ENCODE peak calls at places on chromosome 7, in seven cellular contexts. One of them, this sample, is unnamed.
A peak's percentile ranks its signal among the peaks of the same experiment; 100 is the strongest.

GRCh38 chr7:69568266-69568665 is 30.0 kb upstream of the AUTS2 start:
- DNase-seq in OCI-LY7: no peak
- DNase-seq in neural progenitor cell: no peak
- DNase-seq in PC-3: no peak
- DNase-seq in lower lobe of right lung: no peak
- DNase-seq in astrocyte: peak; percentile 10
- DNase-seq in transverse colon: no peak
- DNase-seq in this sample: no peak

GRCh38 chr7:86975449-86975848 is 84.0 kb downstream of the ELAPOR2 start:
- DNase-seq in lower lobe of right lung: no peak
- DNase-seq in PC-3: no peak
- DNase-seq in transverse colon: no peak
- DNase-seq in neural progenitor cell: no peak
- DNase-seq in OCI-LY7: no peak
- DNase-seq in astrocyte: no peak
- DNase-seq in this sample: no peak

GRCh38 chr7:44284881-44285541 is 40.4 kb downstream of the CAMK2B start:
- DNase-seq in neural progenitor cell: no peak
- DNase-seq in transverse colon: peak; percentile 2
- DNase-seq in OCI-LY7: no peak
- DNase-seq in lower lobe of right lung: peak; percentile 32
- DNase-seq in PC-3: no peak
- DNase-seq in astrocyte: no peak
- DNase-seq in this sample: no peak

GRCh38 chr7:80632074-80632473 is 6.4 kb upstream of the CD36 start:
- DNase-seq in OCI-LY7: no peak
- DNase-seq in lower lobe of right lung: no peak
- DNase-seq in astrocyte: no peak
- DNase-seq in transverse colon: no peak
- DNase-seq in neural progenitor cell: no peak
- DNase-seq in PC-3: no peak
- DNase-seq in this sample: no peak

GRCh38 chr7:114949227-114949626 is 27.3 kb downstream of the MDFIC start:
- DNase-seq in neural progenitor cell: no peak
- DNase-seq in PC-3: no peak
- DNase-seq in OCI-LY7: no peak
- DNase-seq in transverse colon: no peak
- DNase-seq in lower lobe of right lung: no peak
- DNase-seq in astrocyte: peak; percentile 71
- DNase-seq in this sample: no peak

GRCh38 chr7:76393116-76394031 is 16.1 kb downstream of the SSC4D start:
- DNase-seq in astrocyte: peak; percentile 53
- DNase-seq in lower lobe of right lung: peak; percentile 97
- DNase-seq in PC-3: peak; percentile 93
- DNase-seq in OCI-LY7: peak; percentile 95
- DNase-seq in transverse colon: peak; percentile 97
- DNase-seq in neural progenitor cell: peak; percentile 87
- DNase-seq in this sample: peak; percentile 88

GRCh38 chr7:128041203-128041602 is 10.0 kb upstream of the LRRC4 start:
- DNase-seq in neural progenitor cell: no peak
- DNase-seq in astrocyte: peak; percentile 75
- DNase-seq in PC-3: peak; percentile 80
- DNase-seq in transverse colon: no peak
- DNase-seq in lower lobe of right lung: no peak
- DNase-seq in OCI-LY7: no peak
- DNase-seq in this sample: peak; percentile 77

GRCh38 chr7:16484453-16485158 is 19.1 kb upstream of the SOSTDC1 start:
- DNase-seq in PC-3: peak; percentile 94
- DNase-seq in OCI-LY7: no peak
- DNase-seq in transverse colon: no peak
- DNase-seq in astrocyte: peak; percentile 94
- DNase-seq in neural progenitor cell: peak; percentile 31
- DNase-seq in lower lobe of right lung: no peak
- DNase-seq in this sample: peak; percentile 56

DNA sequence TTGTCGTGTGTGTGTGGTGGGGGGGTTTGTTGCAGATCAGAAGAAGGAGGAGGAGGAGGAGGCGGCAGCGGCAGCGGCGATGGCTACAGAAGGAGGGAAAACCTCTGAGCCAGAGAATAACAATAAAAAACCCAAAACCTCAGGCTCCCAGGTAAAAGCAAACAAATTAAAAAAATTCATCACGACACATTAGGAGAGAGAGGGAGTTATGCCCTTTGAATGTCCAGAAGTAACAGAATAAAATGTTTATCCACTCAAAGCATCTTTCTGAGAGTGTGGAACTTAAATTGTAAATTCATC is 709 bp downstream of the SP4 start:
- DNase-seq in PC-3: no peak
- DNase-seq in astrocyte: no peak
- DNase-seq in neural progenitor cell: no peak
- DNase-seq in lower lobe of right lung: peak; percentile 51
- DNase-seq in transverse colon: no peak
- DNase-seq in OCI-LY7: no peak
- DNase-seq in this sample: no peak
- TF ChIP-seq CTCF in PC-3: no peak
- TF ChIP-seq CTCF in astrocyte: no peak
- TF ChIP-seq CTCF in neural progenitor cell: no peak
- TF ChIP-seq CTCF in lower lobe of right lung: no peak
- TF ChIP-seq CTCF in transverse colon: no peak
- TF ChIP-seq CTCF in OCI-LY7: no peak
- TF ChIP-seq CTCF in this sample: no peak

GRCh38 chr7:31333301-31333700 is 7.2 kb downstream of the NEUROD6 start:
- DNase-seq in lower lobe of right lung: no peak
- DNase-seq in PC-3: no peak
- DNase-seq in transverse colon: no peak
- DNase-seq in OCI-LY7: no peak
- DNase-seq in astrocyte: no peak
- DNase-seq in neural progenitor cell: no peak
- DNase-seq in this sample: no peak

GRCh38 chr7:31335889-31336201 is 4.7 kb downstream of the NEUROD6 start:
- DNase-seq in PC-3: no peak
- DNase-seq in lower lobe of right lung: no peak
- DNase-seq in transverse colon: no peak
- DNase-seq in OCI-LY7: no peak
- DNase-seq in neural progenitor cell: no peak
- DNase-seq in astrocyte: no peak
- DNase-seq in this sample: no peak

GRCh38 chr7:31340603-31341002 is at the start of gene NEUROD6:
- DNase-seq in transverse colon: no peak
- DNase-seq in OCI-LY7: no peak
- DNase-seq in neural progenitor cell: no peak
- DNase-seq in PC-3: no peak
- DNase-seq in astrocyte: no peak
- DNase-seq in lower lobe of right lung: no peak
- DNase-seq in this sample: no peak

GRCh38 chr7:31336202-31337035 is 4.1 kb downstream of the NEUROD6 start:
- DNase-seq in PC-3: no peak
- DNase-seq in astrocyte: no peak
- DNase-seq in neural progenitor cell: peak; percentile 45
- DNase-seq in OCI-LY7: no peak
- DNase-seq in lower lobe of right lung: no peak
- DNase-seq in transverse colon: no peak
- DNase-seq in this sample: no peak

GRCh38 chr7:31335161-31335888 is 5.2 kb downstream of the NEUROD6 start:
- DNase-seq in transverse colon: no peak
- DNase-seq in PC-3: no peak
- DNase-seq in astrocyte: no peak
- DNase-seq in neural progenitor cell: no peak
- DNase-seq in lower lobe of right lung: no peak
- DNase-seq in OCI-LY7: no peak
- DNase-seq in this sample: no peak
- H3K4me3 ChIP-seq in transverse colon: no peak overlapping the region
- H3K4me3 ChIP-seq in PC-3: no peak overlapping the region
- H3K4me3 ChIP-seq in astrocyte: no peak overlapping the region
- H3K4me3 ChIP-seq in neural progenitor cell: peak overlapping the region; percentile 48
- H3K4me3 ChIP-seq in lower lobe of right lung: no peak overlapping the region
- H3K4me3 ChIP-seq in OCI-LY7: no peak overlapping the region
- H3K4me3 ChIP-seq in this sample: no peak overlapping the region

DNA sequence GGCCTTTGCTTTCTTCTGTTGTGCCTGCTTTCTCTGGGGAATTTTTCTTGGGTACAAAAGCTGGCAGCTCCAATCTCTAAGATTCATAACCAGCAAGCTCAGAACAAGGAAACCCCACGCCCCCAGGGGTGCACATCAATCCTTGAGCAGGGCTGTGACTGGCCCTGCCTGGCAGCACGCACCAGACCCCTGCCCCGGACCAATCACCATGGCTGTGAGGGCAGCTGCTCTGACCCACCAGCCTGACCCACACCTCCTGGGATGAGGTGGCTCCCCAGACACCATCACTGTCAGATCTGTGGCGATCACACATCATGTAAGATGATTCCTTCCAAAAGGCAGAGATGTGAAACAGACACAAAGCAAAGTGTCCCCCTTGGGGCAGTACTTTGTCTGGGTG is 175.4 kb upstream of the SHH start:
- DNase-seq in astrocyte: no peak
- DNase-seq in OCI-LY7: no peak
- DNase-seq in transverse colon: no peak
- DNase-seq in PC-3: no peak
- DNase-seq in lower lobe of right lung: no peak
- DNase-seq in neural progenitor cell: no peak
- DNase-seq in this sample: no peak
- TF ChIP-seq CTCF in astrocyte: no peak
- TF ChIP-seq CTCF in OCI-LY7: no peak
- TF ChIP-seq CTCF in transverse colon: no peak
- TF ChIP-seq CTCF in PC-3: no peak
- TF ChIP-seq CTCF in lower lobe of right lung: no peak
- TF ChIP-seq CTCF in neural progenitor cell: no peak
- TF ChIP-seq CTCF in this sample: no peak

GRCh38 chr7:1856161-1856965 is 186.3 kb downstream of the ELFN1 start:
- DNase-seq in OCI-LY7: no peak
- DNase-seq in lower lobe of right lung: peak; percentile 43
- DNase-seq in transverse colon: no peak
- DNase-seq in neural progenitor cell: peak; percentile 2
- DNase-seq in astrocyte: no peak
- DNase-seq in PC-3: no peak
- DNase-seq in this sample: no peak
- H3K4me3 ChIP-seq in OCI-LY7: no peak overlapping the region
- H3K4me3 ChIP-seq in lower lobe of right lung: no peak overlapping the region
- H3K4me3 ChIP-seq in transverse colon: no peak overlapping the region
- H3K4me3 ChIP-seq in neural progenitor cell: no peak overlapping the region
- H3K4me3 ChIP-seq in astrocyte: no peak overlapping the region
- H3K4me3 ChIP-seq in PC-3: no peak overlapping the region
- H3K4me3 ChIP-seq in this sample: no peak overlapping the region

GRCh38 chr7:131068604-131069021 is 259.1 kb upstream of the MKLN1 start:
- DNase-seq in neural progenitor cell: peak; percentile 13
- DNase-seq in lower lobe of right lung: no peak
- DNase-seq in PC-3: peak; percentile 18
- DNase-seq in OCI-LY7: no peak
- DNase-seq in astrocyte: peak; percentile 25
- DNase-seq in transverse colon: no peak
- DNase-seq in this sample: peak; percentile 39
- TF ChIP-seq CTCF in neural progenitor cell: no peak
- TF ChIP-seq CTCF in lower lobe of right lung: peak; percentile 14
- TF ChIP-seq CTCF in PC-3: peak; percentile 21
- TF ChIP-seq CTCF in OCI-LY7: peak; percentile 45
- TF ChIP-seq CTCF in astrocyte: peak; percentile 40
- TF ChIP-seq CTCF in transverse colon: peak; percentile 21
- TF ChIP-seq CTCF in this sample: peak; percentile 41

GRCh38 chr7:22663319-22663718 is 63.7 kb upstream of the IL6 start:
- DNase-seq in lower lobe of right lung: no peak
- DNase-seq in OCI-LY7: no peak
- DNase-seq in astrocyte: peak; percentile 62
- DNase-seq in PC-3: peak; percentile 10
- DNase-seq in transverse colon: no peak
- DNase-seq in neural progenitor cell: no peak
- DNase-seq in this sample: peak; percentile 84
- H3K4me3 ChIP-seq in lower lobe of right lung: no peak overlapping the region
- H3K4me3 ChIP-seq in OCI-LY7: no peak overlapping the region
- H3K4me3 ChIP-seq in astrocyte: no peak overlapping the region
- H3K4me3 ChIP-seq in PC-3: no peak overlapping the region
- H3K4me3 ChIP-seq in transverse colon: no peak overlapping the region
- H3K4me3 ChIP-seq in neural progenitor cell: no peak overlapping the region
- H3K4me3 ChIP-seq in this sample: no peak overlapping the region

GRCh38 chr7:132503415-132503814 is 72.9 kb downstream of the PLXNA4 start:
- DNase-seq in OCI-LY7: no peak
- DNase-seq in neural progenitor cell: no peak
- DNase-seq in astrocyte: no peak
- DNase-seq in transverse colon: no peak
- DNase-seq in PC-3: no peak
- DNase-seq in lower lobe of right lung: no peak
- DNase-seq in this sample: no peak
- TF ChIP-seq CTCF in OCI-LY7: no peak
- TF ChIP-seq CTCF in neural progenitor cell: peak; percentile 37
- TF ChIP-seq CTCF in astrocyte: no peak
- TF ChIP-seq CTCF in transverse colon: no peak
- TF ChIP-seq CTCF in PC-3: no peak
- TF ChIP-seq CTCF in lower lobe of right lung: no peak
- TF ChIP-seq CTCF in this sample: no peak

GRCh38 chr7:50853311-50853710 is 70.6 kb upstream of the GRB10 start:
- DNase-seq in transverse colon: no peak
- DNase-seq in astrocyte: no peak
- DNase-seq in lower lobe of right lung: no peak
- DNase-seq in neural progenitor cell: no peak
- DNase-seq in OCI-LY7: no peak
- DNase-seq in PC-3: no peak
- DNase-seq in this sample: no peak
- H3K4me3 ChIP-seq in transverse colon: no peak overlapping the region
- H3K4me3 ChIP-seq in astrocyte: no peak overlapping the region
- H3K4me3 ChIP-seq in lower lobe of right lung: no peak overlapping the region
- H3K4me3 ChIP-seq in neural progenitor cell: no peak overlapping the region
- H3K4me3 ChIP-seq in OCI-LY7: no peak overlapping the region
- H3K4me3 ChIP-seq in PC-3: no peak overlapping the region
- H3K4me3 ChIP-seq in this sample: no peak overlapping the region

GRCh38 chr7:155737590-155737989 is 74.7 kb downstream of the SHH start:
- DNase-seq in PC-3: no peak
- DNase-seq in lower lobe of right lung: no peak
- DNase-seq in OCI-LY7: no peak
- DNase-seq in transverse colon: no peak
- DNase-seq in neural progenitor cell: no peak
- DNase-seq in astrocyte: no peak
- DNase-seq in this sample: no peak
- TF ChIP-seq CTCF in PC-3: no peak
- TF ChIP-seq CTCF in lower lobe of right lung: no peak
- TF ChIP-seq CTCF in OCI-LY7: no peak
- TF ChIP-seq CTCF in transverse colon: no peak
- TF ChIP-seq CTCF in neural progenitor cell: no peak
- TF ChIP-seq CTCF in astrocyte: no peak
- TF ChIP-seq CTCF in this sample: no peak

DNA sequence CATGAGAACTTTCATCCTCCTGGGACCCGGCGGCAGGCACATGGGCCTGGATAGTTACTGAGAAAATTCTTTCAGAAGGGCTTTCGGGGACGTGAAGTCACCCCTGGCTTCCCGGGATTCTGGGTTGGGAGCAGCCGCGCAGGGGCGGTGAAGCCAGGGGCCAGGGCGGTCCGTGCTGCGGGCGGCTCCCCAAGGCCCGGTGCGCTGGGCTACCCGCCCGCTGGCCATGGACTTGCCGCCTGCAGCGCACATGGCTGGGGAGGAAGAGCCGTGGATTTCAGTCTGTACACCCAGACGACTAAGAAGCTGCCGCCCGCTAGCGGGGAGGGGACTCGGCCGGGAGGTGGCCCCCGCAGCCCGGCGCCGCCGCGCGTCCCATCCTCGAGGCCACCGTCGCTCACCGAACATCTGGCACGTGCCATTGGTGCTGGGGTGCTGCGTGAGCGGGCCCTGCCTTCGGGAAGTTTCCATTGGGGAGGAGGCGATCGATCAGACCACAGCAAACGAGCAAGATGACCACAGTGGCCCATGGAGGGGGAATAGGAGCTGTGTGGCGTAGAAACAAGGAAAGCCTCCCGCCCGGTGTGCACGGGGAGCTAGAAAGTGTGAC is 64.5 kb downstream of the TMEM209 start:
- DNase-seq in OCI-LY7: no peak
- DNase-seq in astrocyte: no peak
- DNase-seq in neural progenitor cell: no peak
- DNase-seq in PC-3: no peak
- DNase-seq in transverse colon: no peak
- DNase-seq in lower lobe of right lung: no peak
- DNase-seq in this sample: no peak
- H3K4me3 ChIP-seq in OCI-LY7: no peak overlapping the region
- H3K4me3 ChIP-seq in astrocyte: no peak overlapping the region
- H3K4me3 ChIP-seq in neural progenitor cell: no peak overlapping the region
- H3K4me3 ChIP-seq in PC-3: no peak overlapping the region
- H3K4me3 ChIP-seq in transverse colon: peak overlapping the region; percentile 48
- H3K4me3 ChIP-seq in lower lobe of right lung: peak overlapping the region; percentile 61
- H3K4me3 ChIP-seq in this sample: no peak overlapping the region